ENCODE peak calls at places on chromosome 1, in four cellular contexts. One of them, this sample, is unnamed.

GRCh38 chr1:54332781-54333585 is 73.2 kb downstream of the SSBP3 start:
- DNase-seq in HL-60: no peak
- DNase-seq in GM12878: no peak
- DNase-seq in K562: no peak
- DNase-seq in this sample: no peak

GRCh38 chr1:101653482-101653946 is 343.2 kb downstream of the OLFM3 start:
- DNase-seq in K562: no peak
- DNase-seq in HL-60: no peak
- DNase-seq in GM12878: no peak
- DNase-seq in this sample: no peak

GRCh38 chr1:36094621-36095061 is 5.9 kb downstream of the ADPRS start:
- DNase-seq in K562: no peak
- DNase-seq in GM12878: no peak
- DNase-seq in HL-60: no peak
- DNase-seq in this sample: no peak

GRCh38 chr1:229058111-229058551 is 212.8 kb upstream of the RAB4A start:
- DNase-seq in HL-60: no peak
- DNase-seq in GM12878: no peak
- DNase-seq in K562: no peak
- DNase-seq in this sample: no peak

GRCh38 chr1:160637821-160638539 is 8.9 kb downstream of the SLAMF1 start:
- DNase-seq in GM12878: no peak
- DNase-seq in HL-60: no peak
- DNase-seq in K562: no peak
- DNase-seq in this sample: no peak

GRCh38 chr1:92663769-92664168 is 121.1 kb downstream of the EVI5 start:
- DNase-seq in K562: no peak
- DNase-seq in HL-60: peak
- DNase-seq in GM12878: no peak
- DNase-seq in this sample: no peak

GRCh38 chr1:29655145-29655544 is 418.8 kb downstream of the PTPRU start:
- DNase-seq in K562: no peak
- DNase-seq in GM12878: peak
- DNase-seq in HL-60: no peak
- DNase-seq in this sample: no peak

GRCh38 chr1:22408180-22408579 is 43.5 kb upstream of the ZBTB40 start:
- DNase-seq in K562: no peak
- DNase-seq in HL-60: no peak
- DNase-seq in GM12878: no peak
- DNase-seq in this sample: no peak

GRCh38 chr1:154527192-154527591 is 25.0 kb upstream of the SHE start:
- DNase-seq in HL-60: no peak
- DNase-seq in GM12878: no peak
- DNase-seq in K562: no peak
- DNase-seq in this sample: no peak

GRCh38 chr1:68322837-68323687 is 90.7 kb upstream of the WLS start:
- DNase-seq in HL-60: no peak
- DNase-seq in GM12878: no peak
- DNase-seq in K562: no peak
- DNase-seq in this sample: no peak

GRCh38 chr1:17265162-17265561 is 16.3 kb downstream of the PADI3 start:
- DNase-seq in HL-60: no peak
- DNase-seq in K562: no peak
- DNase-seq in GM12878: no peak
- DNase-seq in this sample: no peak

GRCh38 chr1:206705187-206705586 is 20.5 kb downstream of the MAPKAPK2 start:
- DNase-seq in K562: no peak
- DNase-seq in GM12878: no peak
- DNase-seq in HL-60: no peak
- DNase-seq in this sample: no peak

GRCh38 chr1:47875831-47876586 is 121.2 kb downstream of the TRABD2B start:
- DNase-seq in K562: no peak
- DNase-seq in HL-60: no peak
- DNase-seq in GM12878: peak
- DNase-seq in this sample: no peak

GRCh38 chr1:197868751-197869501 is 33.5 kb upstream of the C1orf53 start:
- DNase-seq in K562: peak
- DNase-seq in GM12878: no peak
- DNase-seq in HL-60: peak
- DNase-seq in this sample: peak

GRCh38 chr1:186225089-186225488 is 150.0 kb downstream of the TPR start:
- DNase-seq in GM12878: no peak
- DNase-seq in HL-60: no peak
- DNase-seq in K562: no peak
- DNase-seq in this sample: no peak

GRCh38 chr1:236821111-236821625 is 26.1 kb downstream of the MTR start:
- DNase-seq in K562: no peak
- DNase-seq in GM12878: no peak
- DNase-seq in HL-60: no peak
- DNase-seq in this sample: no peak

GRCh38 chr1:153220606-153221303 is 3.4 kb downstream of the PRR9 start:
- DNase-seq in HL-60: no peak
- DNase-seq in K562: no peak
- DNase-seq in GM12878: no peak
- DNase-seq in this sample: no peak

GRCh38 chr1:212457740-212458338 is 25.1 kb downstream of the NENF start:
- DNase-seq in K562: peak
- DNase-seq in GM12878: no peak
- DNase-seq in HL-60: peak
- DNase-seq in this sample: no peak

GRCh38 chr1:60911980-60912692 is 170.2 kb upstream of the NFIA start:
- DNase-seq in K562: no peak
- DNase-seq in GM12878: no peak
- DNase-seq in HL-60: no peak
- DNase-seq in this sample: no peak

GRCh38 chr1:150619576-150620509 is 9.6 kb downstream of the ENSA start:
- DNase-seq in GM12878: no peak
- DNase-seq in K562: no peak
- DNase-seq in HL-60: no peak
- DNase-seq in this sample: no peak

GRCh38 chr1:67304023-67304422 is 3.6 kb upstream of the IL12RB2 start:
- DNase-seq in GM12878: no peak
- DNase-seq in HL-60: no peak
- DNase-seq in K562: no peak
- DNase-seq in this sample: no peak

GRCh38 chr1:53340660-53341520 is 13.0 kb upstream of the LRP8 start:
- DNase-seq in HL-60: no peak
- DNase-seq in GM12878: no peak
- DNase-seq in K562: no peak
- DNase-seq in this sample: no peak

GRCh38 chr1:41003127-41003639 is 18.3 kb downstream of the SLFNL1 start:
- DNase-seq in K562: no peak
- DNase-seq in HL-60: no peak
- DNase-seq in GM12878: no peak
- DNase-seq in this sample: no peak

GRCh38 chr1:42013881-42014470 is 95.3 kb upstream of the HIVEP3 start:
- DNase-seq in K562: no peak
- DNase-seq in HL-60: no peak
- DNase-seq in GM12878: no peak
- DNase-seq in this sample: no peak

GRCh38 chr1:30875197-30875596 is 33.4 kb downstream of the SDC3 start:
- DNase-seq in GM12878: no peak
- DNase-seq in K562: no peak
- DNase-seq in HL-60: no peak
- DNase-seq in this sample: no peak

GRCh38 chr1:167455786-167456446 is 62.4 kb downstream of the CD247 start:
- DNase-seq in GM12878: no peak
- DNase-seq in HL-60: no peak
- DNase-seq in K562: no peak
- DNase-seq in this sample: peak

GRCh38 chr1:62288669-62289068 is 30.6 kb downstream of the KANK4 start:
- DNase-seq in GM12878: no peak
- DNase-seq in HL-60: no peak
- DNase-seq in K562: no peak
- DNase-seq in this sample: no peak

GRCh38 chr1:151457911-151458882 is 1.1 kb downstream of the POGZ start:
- DNase-seq in GM12878: peak
- DNase-seq in K562: peak
- DNase-seq in HL-60: peak
- DNase-seq in this sample: peak

GRCh38 chr1:165637427-165637826 is 6.4 kb downstream of the MGST3 start:
- DNase-seq in GM12878: no peak
- DNase-seq in K562: no peak
- DNase-seq in HL-60: no peak
- DNase-seq in this sample: no peak

GRCh38 chr1:180188103-180188506 is 33.4 kb downstream of the QSOX1 start:
- DNase-seq in GM12878: no peak
- DNase-seq in HL-60: peak
- DNase-seq in K562: peak
- DNase-seq in this sample: peak

GRCh38 chr1:198528376-198528775 is 12.1 kb downstream of the ATP6V1G3 start:
- DNase-seq in K562: no peak
- DNase-seq in GM12878: no peak
- DNase-seq in HL-60: no peak
- DNase-seq in this sample: no peak

GRCh38 chr1:223713546-223714420 is 1.4 kb downstream of the CAPN2 start:
- DNase-seq in GM12878: no peak
- DNase-seq in K562: peak
- DNase-seq in HL-60: no peak
- DNase-seq in this sample: no peak

GRCh38 chr1:21313146-21313885 is 23.1 kb upstream of the ECE1 start:
- DNase-seq in HL-60: no peak
- DNase-seq in GM12878: no peak
- DNase-seq in K562: no peak
- DNase-seq in this sample: no peak

GRCh38 chr1:201262963-201263608 is 20.2 kb upstream of the PKP1 start:
- DNase-seq in GM12878: no peak
- DNase-seq in K562: no peak
- DNase-seq in HL-60: no peak
- DNase-seq in this sample: no peak

GRCh38 chr1:47450606-47451005 is 12.8 kb downstream of the FOXD2 start:
- DNase-seq in K562: no peak
- DNase-seq in GM12878: no peak
- DNase-seq in HL-60: no peak
- DNase-seq in this sample: no peak

GRCh38 chr1:95660736-95661135 is 426.7 kb downstream of the RWDD3 start:
- DNase-seq in K562: no peak
- DNase-seq in GM12878: no peak
- DNase-seq in HL-60: no peak
- DNase-seq in this sample: no peak

GRCh38 chr1:87592156-87592555 is 263.5 kb downstream of the LMO4 start:
- DNase-seq in GM12878: peak
- DNase-seq in HL-60: no peak
- DNase-seq in K562: no peak
- DNase-seq in this sample: no peak

GRCh38 chr1:36464605-36465393 is 615 bp upstream of the MRPS15 start:
- DNase-seq in GM12878: no peak
- DNase-seq in K562: no peak
- DNase-seq in HL-60: no peak
- DNase-seq in this sample: no peak

DNA sequence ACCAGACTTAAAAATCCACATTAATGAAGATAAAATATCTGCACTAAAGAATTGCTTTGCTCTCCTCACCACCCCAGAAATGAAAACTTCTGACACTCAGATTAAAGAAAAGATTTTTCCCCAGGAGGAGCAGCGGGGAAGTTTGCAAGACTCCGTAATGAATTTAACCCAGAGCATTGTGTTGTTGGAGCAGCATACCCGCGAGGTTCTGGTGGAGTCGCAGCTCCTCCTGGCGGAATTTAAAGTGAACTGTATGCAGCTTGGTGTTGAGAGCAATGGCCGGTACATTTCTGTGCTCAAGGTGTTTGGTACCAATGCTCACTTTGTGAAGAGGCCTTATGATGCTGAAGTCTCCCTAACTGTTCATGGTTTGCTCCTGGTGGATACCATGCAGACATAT is 46.4 kb downstream of the VPS13D start:
- DNase-seq in GM12878: no peak
- DNase-seq in K562: peak
- DNase-seq in HL-60: peak
- DNase-seq in this sample: no peak
- TF ChIP-seq SPI1 in GM12878: no peak
- TF ChIP-seq SPI1 in K562: no peak
- TF ChIP-seq SPI1 in HL-60: no peak
- TF ChIP-seq SPI1 in this sample: no peak

GRCh38 chr1:59143824-59144223 is 153.1 kb upstream of the FGGY start:
- DNase-seq in HL-60: no peak
- DNase-seq in GM12878: no peak
- DNase-seq in K562: no peak
- DNase-seq in this sample: no peak
- TF ChIP-seq SPI1 in HL-60: no peak
- TF ChIP-seq SPI1 in GM12878: no peak
- TF ChIP-seq SPI1 in K562: no peak
- TF ChIP-seq SPI1 in this sample: no peak

DNA sequence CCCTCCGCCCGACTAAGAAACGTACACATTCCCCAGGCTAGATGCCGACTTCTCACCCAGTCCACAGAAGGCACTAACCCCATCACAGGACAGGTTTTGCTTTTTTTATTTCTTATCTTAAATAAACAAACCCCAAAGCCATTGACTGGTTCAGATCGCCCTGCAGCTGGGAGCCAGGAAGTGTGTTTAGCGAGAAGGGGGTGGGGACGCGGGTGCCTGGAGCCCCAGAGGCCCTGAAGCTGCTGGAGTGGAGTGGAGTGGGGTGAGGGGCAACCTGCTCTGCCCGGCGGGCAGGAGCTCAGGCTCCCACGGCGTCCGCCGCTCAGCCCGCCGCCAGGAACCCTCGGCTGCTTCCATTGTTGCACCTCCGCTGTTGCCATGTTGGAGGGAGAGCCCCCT is 724 bp downstream of the PIK3C2B start:
- DNase-seq in GM12878: no peak
- DNase-seq in K562: peak
- DNase-seq in HL-60: peak
- DNase-seq in this sample: no peak
- TF ChIP-seq SPI1 in GM12878: no peak
- TF ChIP-seq SPI1 in K562: no peak
- TF ChIP-seq SPI1 in HL-60: no peak
- TF ChIP-seq SPI1 in this sample: no peak

GRCh38 chr1:7641587-7642417 is 129.3 kb upstream of the VAMP3 start:
- DNase-seq in HL-60: no peak
- DNase-seq in K562: no peak
- DNase-seq in GM12878: no peak
- DNase-seq in this sample: no peak

GRCh38 chr1:7644086-7644485 is 127.0 kb upstream of the VAMP3 start:
- DNase-seq in HL-60: no peak
- DNase-seq in GM12878: no peak
- DNase-seq in K562: no peak
- DNase-seq in this sample: no peak

GRCh38 chr1:7643445-7643844 is 127.7 kb upstream of the VAMP3 start:
- DNase-seq in K562: no peak
- DNase-seq in GM12878: no peak
- DNase-seq in HL-60: no peak
- DNase-seq in this sample: no peak

GRCh38 chr1:7642418-7642704 is 128.7 kb upstream of the VAMP3 start:
- DNase-seq in HL-60: no peak
- DNase-seq in GM12878: no peak
- DNase-seq in K562: no peak
- DNase-seq in this sample: no peak

GRCh38 chr1:7642781-7643180 is 128.3 kb upstream of the VAMP3 start:
- DNase-seq in K562: no peak
- DNase-seq in GM12878: no peak
- DNase-seq in HL-60: no peak
- DNase-seq in this sample: no peak
- TF ChIP-seq SPI1 in K562: no peak
- TF ChIP-seq SPI1 in GM12878: no peak
- TF ChIP-seq SPI1 in HL-60: no peak
- TF ChIP-seq SPI1 in this sample: no peak

This sample was measured in GM12891.